ENCODE peak calls at places on chromosomes 16 and 17, in seven cellular contexts. T is thoracic aorta; J is colonic mucosa; V is neural progenitor cell; F is mammary epithelial cell; L is lower lobe of right lung; I is CD8-positive, alpha-beta T cell. K is an unnamed sample. For H3K27me3, the result is how much of the 10 kb centered on the place peaks cover.

GRCh38 chr17:37494401-37494831 is 4.7 kb downstream of the DUSP14 start:
- DNase-seq in I (no peak), F (no peak), L (no peak), J (no peak), V (no peak), T (no peak), K (no peak)

GRCh38 chr17:67574658-67575293 is 143.0 kb upstream of the NOL11 start:
- DNase-seq in J (no peak), F (no peak), I (peak), V (no peak), L (no peak), T (no peak), K (no peak)

GRCh38 chr17:43090022-43090421 is 35.1 kb downstream of the BRCA1 start:
- DNase-seq in V (no peak), L (no peak), T (no peak), I (no peak), J (no peak), F (no peak), K (no peak)

GRCh38 chr16:17396762-17397498 is 73.8 kb downstream of the XYLT1 start:
- DNase-seq in T (no peak), F (no peak), J (peak), L (no peak), V (no peak), I (no peak), K (no peak)

GRCh38 chr17:12395733-12396354 is 269.8 kb upstream of the MYOCD start:
- DNase-seq in I (no peak), V (peak), L (no peak), J (peak), T (no peak), F (no peak), K (no peak)

GRCh38 chr16:11791144-11791828 is 5.8 kb downstream of the ZC3H7A start:
- DNase-seq in I (no peak), J (no peak), T (no peak), L (no peak), V (peak), F (no peak), K (no peak)

GRCh38 chr17:83189013-83189672 is 109.7 kb downstream of the METRNL start:
- DNase-seq in I (peak), V (no peak), T (no peak), F (no peak), L (peak), J (no peak), K (no peak)

GRCh38 chr17:57288753-57289121 is 32.4 kb downstream of the MSI2 start:
- DNase-seq in F (no peak), T (no peak), L (no peak), I (no peak), V (no peak), J (no peak), K (no peak)

GRCh38 chr16:25155553-25156460 is 44.3 kb downstream of the LCMT1 start:
- DNase-seq in V (no peak), I (no peak), F (peak), J (no peak), L (no peak), T (no peak), K (no peak)

GRCh38 chr17:78875738-78876597 is 27.0 kb downstream of the CEP295NL start:
- DNase-seq in J (no peak), F (no peak), I (no peak), L (no peak), T (no peak), V (no peak), K (no peak)

GRCh38 chr16:14097182-14097951 is 26.2 kb downstream of the MRTFB start:
- DNase-seq in T (no peak), I (no peak), L (no peak), J (peak), V (peak), F (peak), K (no peak)

GRCh38 chr16:2724816-2725348 is 4.9 kb upstream of the PRSS27 start:
- DNase-seq in V (no peak), J (no peak), T (no peak), L (no peak), F (no peak), I (no peak), K (no peak)

GRCh38 chr17:40086150-40087044 is 14.0 kb downstream of the NR1D1 start:
- DNase-seq in F (no peak), J (no peak), T (no peak), L (peak), V (peak), I (peak), K (no peak)

DNA sequence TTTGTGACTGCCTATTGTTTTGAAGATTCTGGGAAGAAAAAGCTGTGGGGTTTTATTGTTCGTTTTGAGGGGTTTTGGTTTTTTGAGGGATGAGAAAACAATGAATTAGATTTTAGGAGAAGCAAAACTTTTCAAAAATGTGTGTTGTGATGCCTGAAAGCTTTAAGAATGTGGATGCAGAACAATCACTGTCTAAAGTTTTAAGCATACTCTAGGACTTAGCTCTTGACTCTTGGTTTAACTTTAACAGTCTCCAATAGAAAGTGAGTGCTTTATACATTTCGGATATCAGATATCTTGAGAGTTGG is 914 bp downstream of the CFAP52 start:
- DNase-seq in F (no peak), J (no peak), L (no peak), T (no peak), V (no peak), I (no peak), K (no peak)
- TF ChIP-seq CTCF in F (no peak), J (no peak), L (no peak), T (peak), V (no peak), I (no peak), K (no peak)

DNA sequence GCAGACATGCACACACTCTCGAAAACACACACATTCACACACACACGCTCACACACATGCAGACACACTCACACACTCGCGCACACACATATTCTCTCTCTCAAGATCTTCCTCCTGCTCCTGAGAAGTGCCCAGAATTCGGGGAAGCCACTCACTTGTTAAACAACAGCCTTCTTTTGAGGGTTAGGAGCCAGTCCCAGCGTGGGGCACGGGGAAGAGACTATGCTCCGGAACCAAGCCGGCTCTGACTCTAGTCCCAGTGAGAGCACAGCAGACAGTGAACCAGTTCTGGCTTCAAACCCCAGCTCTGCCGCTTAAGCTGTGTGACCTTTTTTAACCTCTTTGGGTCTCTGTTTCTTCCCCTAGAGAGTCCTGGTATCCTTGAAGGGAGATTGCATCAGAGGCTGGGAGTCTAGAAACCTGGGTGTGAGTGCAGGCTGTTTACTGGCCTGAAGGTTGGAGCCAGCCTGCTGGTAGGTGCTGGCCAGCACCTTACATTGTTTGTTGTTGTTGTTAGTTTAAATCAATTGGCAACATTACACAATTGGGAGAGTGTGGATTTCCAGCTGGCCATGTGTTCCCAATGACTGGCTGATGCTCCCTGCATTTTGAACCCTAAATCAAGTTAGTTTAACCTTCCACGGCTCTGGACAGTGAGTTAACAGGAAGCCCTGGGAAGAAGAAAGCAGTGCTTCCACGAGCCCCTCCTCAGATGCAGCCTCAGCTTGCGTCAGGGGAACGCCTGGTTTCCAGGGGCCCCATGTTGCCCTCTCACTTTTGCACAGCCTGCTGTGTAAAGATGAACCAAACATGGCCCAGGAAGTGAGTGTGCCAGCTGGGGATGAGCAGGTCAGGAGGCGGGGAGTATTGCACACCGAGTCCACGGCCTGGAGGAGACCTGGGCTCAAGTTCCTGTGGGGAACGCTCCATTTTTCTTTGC is 71.6 kb downstream of the GAS7 start:
- DNase-seq in F (no peak), L (no peak), I (no peak), T (no peak), V (peak), J (no peak), K (no peak)
- H3K27me3 ChIP-seq in F (under half), L (under half), I (under half), T (under half), V (under half), J (under half), K (under half)

GRCh38 chr16:16131659-16132058 is 91.6 kb downstream of the ABCC6 start:
- DNase-seq in T (no peak), J (no peak), F (no peak), L (peak), I (no peak), V (no peak), K (no peak)

GRCh38 chr16:16124974-16125373 is 98.3 kb downstream of the ABCC6 start:
- DNase-seq in J (no peak), V (no peak), T (no peak), L (no peak), F (no peak), I (no peak), K (no peak)

GRCh38 chr16:16131204-16131603 is 92.1 kb downstream of the ABCC6 start:
- DNase-seq in I (no peak), J (no peak), F (no peak), T (no peak), L (no peak), V (no peak), K (no peak)

GRCh38 chr16:16124438-16124837 is 98.9 kb downstream of the ABCC6 start:
- DNase-seq in V (peak), T (peak), L (no peak), I (no peak), F (no peak), J (no peak), K (no peak)

DNA sequence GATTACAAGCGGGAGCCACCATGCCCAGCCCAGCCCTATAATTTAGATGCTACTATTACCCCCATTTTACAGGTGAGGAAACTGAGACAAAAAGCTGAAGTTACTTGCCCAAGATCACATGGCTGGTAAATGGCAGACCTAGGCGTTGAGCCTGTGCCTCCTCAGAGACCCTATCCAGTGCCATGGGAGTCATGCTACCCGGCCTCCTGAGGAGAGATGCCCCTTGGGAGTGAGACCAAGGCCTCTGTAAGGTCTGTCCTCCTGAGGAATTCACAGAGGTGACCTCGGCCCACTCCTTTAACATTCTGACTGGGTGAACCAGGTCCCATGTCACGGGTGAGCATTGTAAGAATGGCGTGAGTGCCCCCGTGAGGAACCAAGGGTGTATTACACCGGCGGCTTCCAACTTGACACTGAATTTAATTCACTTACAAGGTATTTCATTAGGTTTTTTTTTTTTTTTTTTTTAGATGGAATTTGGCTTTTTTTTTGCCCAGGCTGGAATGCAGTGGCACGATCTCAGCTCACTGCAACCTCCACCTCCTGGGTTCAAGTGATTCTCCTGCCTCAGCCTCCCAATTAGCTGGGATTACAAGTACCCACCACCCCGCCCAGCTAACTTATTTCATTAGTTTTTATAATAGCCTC is 95.7 kb downstream of the ABCC6 start:
- DNase-seq in I (peak), T (no peak), F (peak), J (peak), L (peak), V (peak), K (peak)
- TF ChIP-seq CTCF in I (peak), T (peak), F (peak), J (peak), L (peak), V (peak), K (peak)

DNA sequence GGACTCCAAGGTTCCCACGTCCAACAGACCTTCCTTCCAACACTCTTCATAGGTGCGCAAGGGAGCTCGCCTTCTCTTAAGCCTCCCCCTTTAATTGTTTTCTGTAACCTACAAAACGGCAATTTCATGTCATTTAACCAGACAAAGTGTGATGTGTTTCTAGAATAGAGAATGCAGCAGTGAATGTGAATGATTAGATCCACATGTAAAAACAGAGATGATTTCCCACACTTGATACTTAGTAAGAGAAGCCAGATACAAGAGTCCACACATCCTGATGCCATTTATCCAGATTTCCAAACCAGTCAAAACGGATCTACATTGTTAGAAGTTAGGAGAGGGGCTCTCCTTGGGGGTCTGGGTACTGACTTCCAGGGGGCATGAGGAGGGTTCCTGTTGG is 89.3 kb downstream of the IRF8 start:
- DNase-seq in L (no peak), J (no peak), I (no peak), V (no peak), T (no peak), F (no peak), K (no peak)
- H3K27me3 ChIP-seq in L (under half), J (under half), I (under half), V (under half), T (under half), F (under half), K (half or more)

DNA sequence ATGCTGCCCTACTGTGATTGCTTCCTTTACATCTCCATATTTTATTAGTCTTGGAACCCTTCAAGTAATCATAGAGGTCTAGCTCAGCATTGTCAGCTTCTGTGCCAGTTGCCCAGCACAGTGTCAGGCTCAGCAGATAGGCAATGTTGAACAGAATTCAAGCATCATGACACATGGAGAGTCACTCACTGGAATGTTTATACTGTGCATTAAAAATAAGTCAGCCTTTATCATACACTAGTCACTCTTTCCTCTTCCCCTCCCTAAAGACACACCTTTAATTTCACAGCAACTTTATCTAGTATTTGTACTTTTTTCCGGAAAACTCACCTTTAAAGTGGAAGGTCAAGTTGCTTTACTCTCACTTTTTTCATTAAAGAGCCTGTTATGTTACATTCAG is 253.8 kb upstream of the CDH11 start:
- DNase-seq in T (no peak), J (no peak), V (no peak), I (no peak), F (peak), L (no peak), K (no peak)
- TF ChIP-seq CTCF in T (no peak), J (no peak), V (no peak), I (no peak), F (no peak), L (no peak), K (no peak)

GRCh38 chr17:47883589-47884426 is 12.2 kb upstream of the SP2 start:
- DNase-seq in V (no peak), J (peak), I (no peak), T (no peak), F (no peak), L (peak), K (no peak)

GRCh38 chr17:47882695-47883588 is 13.1 kb upstream of the SP2 start:
- DNase-seq in V (no peak), L (peak), J (no peak), F (no peak), I (no peak), T (no peak), K (no peak)

GRCh38 chr17:47879776-47880452 is 16.1 kb upstream of the SP2 start:
- DNase-seq in T (no peak), V (no peak), L (no peak), J (no peak), I (no peak), F (no peak), K (no peak)

GRCh38 chr17:47884427-47884740 is 11.7 kb upstream of the SP2 start:
- DNase-seq in I (no peak), V (no peak), T (no peak), F (no peak), L (peak), J (no peak), K (no peak)

DNA sequence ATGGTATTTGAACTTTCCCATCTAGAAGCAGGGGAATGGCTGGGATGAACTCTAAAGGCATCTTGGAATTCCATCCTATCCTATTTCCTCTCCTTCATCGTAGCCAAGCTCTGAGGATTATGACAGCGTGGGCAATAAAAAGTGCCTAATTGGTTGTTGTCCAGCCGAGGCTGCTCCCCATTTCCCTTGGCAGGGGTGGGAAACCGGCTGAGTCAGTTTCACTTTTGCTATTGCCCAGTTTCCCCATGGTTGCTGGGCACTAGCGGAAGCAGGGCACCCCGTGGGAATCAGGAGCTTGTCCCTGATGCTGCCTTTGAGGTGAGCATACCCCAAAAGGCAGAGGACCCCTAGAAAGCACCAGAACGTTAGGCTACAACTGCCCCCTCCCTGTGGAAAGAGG is 13.8 kb upstream of the SP2 start:
- DNase-seq in T (no peak), L (no peak), I (no peak), V (no peak), F (peak), J (peak), K (no peak)
- H3K27me3 ChIP-seq in T (under half), L (under half), I (under half), V (under half), F (under half), J (under half), K (under half)

GRCh38 chr17:38667099-38667786 is 7.5 kb downstream of the EPOP start:
- DNase-seq in I (peak), T (no peak), F (peak), J (peak), V (peak), L (peak), K (peak)
- TF ChIP-seq CTCF in I (peak), T (peak), F (peak), J (peak), V (peak), L (peak), K (peak)

DNA sequence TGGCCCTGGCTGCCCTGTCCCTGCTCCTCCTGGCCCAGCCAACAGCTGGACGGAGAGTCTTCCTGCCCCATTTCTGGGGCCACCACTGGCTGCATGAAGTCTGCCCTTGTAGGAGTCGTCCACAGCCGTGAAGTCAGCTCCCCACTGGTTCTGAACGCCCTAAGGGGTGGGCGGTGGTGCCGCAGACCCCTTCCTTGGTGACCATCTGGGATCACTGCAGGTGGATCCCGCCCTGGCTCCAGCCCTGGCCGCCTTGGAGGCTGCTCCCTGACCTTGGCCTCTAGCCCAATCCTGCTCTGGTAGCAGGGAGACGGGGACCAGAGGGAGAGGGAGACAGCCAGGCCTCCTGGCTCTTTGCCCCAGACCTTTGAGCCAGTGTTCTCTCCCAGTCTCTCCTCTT is 35.4 kb downstream of the MGAT5B start:
- DNase-seq in I (no peak), L (no peak), T (no peak), J (no peak), V (no peak), F (no peak), K (no peak)
- H3K27me3 ChIP-seq in I (under half), L (under half), T (under half), J (under half), V (under half), F (under half), K (under half)

GRCh38 chr17:81002013-81002384 is 10.4 kb downstream of the CHMP6 start:
- DNase-seq in F (no peak), I (no peak), V (no peak), L (no peak), T (no peak), J (no peak), K (no peak)
- TF ChIP-seq CTCF in F (no peak), I (no peak), V (no peak), L (no peak), T (no peak), J (no peak), K (no peak)

GRCh38 chr17:35404360-35404759 is 27.9 kb downstream of the SLFN12 start:
- DNase-seq in I (no peak), T (no peak), L (no peak), J (no peak), F (peak), V (no peak), K (no peak)

GRCh38 chr17:35406568-35406967 is 25.7 kb downstream of the SLFN12 start:
- DNase-seq in L (no peak), J (no peak), V (no peak), T (no peak), I (no peak), F (no peak), K (no peak)

DNA sequence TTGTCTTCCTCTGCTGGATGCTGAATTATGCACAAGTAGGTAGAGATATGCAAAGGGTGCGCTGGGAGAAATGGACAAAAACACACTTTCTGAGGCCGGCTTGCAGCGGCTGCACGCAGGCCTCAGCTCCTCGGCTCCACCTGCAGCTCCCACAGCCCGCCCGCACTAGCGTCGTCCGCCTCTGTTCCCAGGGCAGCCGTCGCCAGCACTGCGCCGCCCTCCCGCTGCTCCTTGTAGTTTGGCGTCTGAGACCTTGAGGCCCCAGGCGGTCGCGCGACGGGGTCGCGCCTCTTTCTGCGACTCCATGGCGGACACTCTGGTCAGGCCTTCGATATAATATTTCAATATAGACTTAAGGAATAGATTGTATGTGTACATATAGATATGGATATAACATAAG is 24.8 kb downstream of the SLFN12 start:
- DNase-seq in J (no peak), V (no peak), L (no peak), F (no peak), I (no peak), T (no peak), K (no peak)
- H3K27me3 ChIP-seq in J (under half), V (under half), L (under half), F (under half), I (under half), T (under half), K (under half)

K was measured in AG04450.